ENCODE peak calls at places on chromosomes 16 and 17, in five cellular contexts. L is T-helper 17 cell, W is astrocyte of the cerebellum, I is fibroblast of mammary gland, O is RPMI8226. C is an unnamed sample.

GRCh38 chr16:4207229-4207628 is 34.7 kb downstream of the SRL start:
- DNase-seq in L (no peak), W (no peak), I (no peak), O (no peak), C (no peak)

GRCh38 chr16:51757921-51758479 is 606.9 kb upstream of the SALL1 start:
- DNase-seq in L (no peak), W (no peak), I (no peak), O (no peak), C (no peak)

GRCh38 chr16:53756329-53756996 is 52.5 kb downstream of the FTO start:
- DNase-seq in L (no peak), W (no peak), I (no peak), O (no peak), C (no peak)

GRCh38 chr16:89266521-89267134 is 49.1 kb downstream of the ZNF778 start:
- DNase-seq in L (no peak), W (no peak), I (no peak), O (no peak), C (no peak)

GRCh38 chr16:9033125-9033830 is 58.2 kb upstream of the HAPSTR1 start:
- DNase-seq in L (no peak), W (no peak), I (peak), O (peak), C (peak)

GRCh38 chr17:57989011-57989345 is 924 bp upstream of the VEZF1 start:
- DNase-seq in L (no peak), W (no peak), I (peak), O (no peak), C (no peak)

GRCh38 chr17:80855968-80856862 is 135.4 kb upstream of the CHMP6 start:
- DNase-seq in L (peak), W (peak), I (peak), O (no peak), C (no peak)

GRCh38 chr17:29956225-29956624 is 14.8 kb downstream of the EFCAB5 start:
- DNase-seq in L (no peak), W (no peak), I (no peak), O (no peak), C (no peak)

GRCh38 chr17:75209061-75209460 is 3.6 kb downstream of the NUP85 start:
- DNase-seq in L (no peak), W (no peak), I (no peak), O (no peak), C (no peak)

GRCh38 chr17:58391302-58391984 is 25.9 kb downstream of the RNF43 start:
- DNase-seq in L (no peak), W (peak), I (no peak), O (peak), C (no peak)

GRCh38 chr17:72972263-72972951 is 120.1 kb downstream of the SLC39A11 start:
- DNase-seq in L (no peak), W (no peak), I (no peak), O (no peak), C (no peak)

GRCh38 chr17:80649672-80650338 is 105.2 kb downstream of the RPTOR start:
- DNase-seq in L (no peak), W (no peak), I (peak), O (no peak), C (peak)